ENCODE peak calls at places on chromosome 4, in nine cellular contexts. One of them, this sample, is unnamed.

GRCh38 chr4:185811509-185812364 is at the start of gene SORBS2:
- DNase-seq in PC-3: peak; percentile 54
- DNase-seq in K562: no peak
- DNase-seq in adipocyte: no peak
- DNase-seq in GM23248: peak; percentile 6
- DNase-seq in endodermal cell: no peak
- DNase-seq in HCT116: no peak
- DNase-seq in endothelial cell of umbilical vein: no peak
- DNase-seq in IMR-90: peak; percentile 25
- DNase-seq in this sample: peak; percentile 84

GRCh38 chr4:117137143-117137542 is 51.8 kb upstream of the TRAM1L1 start:
- DNase-seq in PC-3: peak; percentile 81
- DNase-seq in K562: no peak
- DNase-seq in adipocyte: peak; percentile 63
- DNase-seq in GM23248: peak; percentile 81
- DNase-seq in endodermal cell: no peak
- DNase-seq in HCT116: peak; percentile 50
- DNase-seq in endothelial cell of umbilical vein: peak; percentile 15
- DNase-seq in IMR-90: peak; percentile 97
- DNase-seq in this sample: no peak

GRCh38 chr4:152106781-152107321 is 346.0 kb upstream of the GATB start:
- DNase-seq in PC-3: peak; percentile 85
- DNase-seq in K562: no peak
- DNase-seq in adipocyte: no peak
- DNase-seq in GM23248: peak; percentile 33
- DNase-seq in endodermal cell: no peak
- DNase-seq in HCT116: no peak
- DNase-seq in endothelial cell of umbilical vein: no peak
- DNase-seq in IMR-90: no peak
- DNase-seq in this sample: no peak

GRCh38 chr4:21543514-21543913 is 405.1 kb downstream of the KCNIP4 start:
- DNase-seq in PC-3: no peak
- DNase-seq in K562: no peak
- DNase-seq in adipocyte: no peak
- DNase-seq in GM23248: no peak
- DNase-seq in endodermal cell: no peak
- DNase-seq in HCT116: no peak
- DNase-seq in endothelial cell of umbilical vein: no peak
- DNase-seq in IMR-90: no peak
- DNase-seq in this sample: no peak

GRCh38 chr4:150579591-150580234 is 2.2 kb upstream of the MAB21L2 start:
- DNase-seq in PC-3: no peak
- DNase-seq in K562: no peak
- DNase-seq in adipocyte: peak; percentile 75
- DNase-seq in GM23248: peak; percentile 66
- DNase-seq in endodermal cell: peak; percentile 79
- DNase-seq in HCT116: no peak
- DNase-seq in endothelial cell of umbilical vein: no peak
- DNase-seq in IMR-90: peak; percentile 43
- DNase-seq in this sample: peak; percentile 73

GRCh38 chr4:117968606-117969005 is 65.7 kb upstream of the NDST3 start:
- DNase-seq in PC-3: no peak
- DNase-seq in K562: no peak
- DNase-seq in adipocyte: no peak
- DNase-seq in GM23248: no peak
- DNase-seq in endodermal cell: no peak
- DNase-seq in HCT116: no peak
- DNase-seq in endothelial cell of umbilical vein: no peak
- DNase-seq in IMR-90: no peak
- DNase-seq in this sample: no peak

GRCh38 chr4:3409571-3410091 is 32.1 kb upstream of the HGFAC start:
- DNase-seq in PC-3: no peak
- DNase-seq in K562: no peak
- DNase-seq in adipocyte: no peak
- DNase-seq in GM23248: no peak
- DNase-seq in endodermal cell: peak; percentile 46
- DNase-seq in HCT116: no peak
- DNase-seq in endothelial cell of umbilical vein: no peak
- DNase-seq in IMR-90: no peak
- DNase-seq in this sample: peak; percentile 62

GRCh38 chr4:38672247-38673071 is 8.5 kb downstream of the KLF3 start:
- DNase-seq in PC-3: no peak
- DNase-seq in K562: peak; percentile 60
- DNase-seq in adipocyte: no peak
- DNase-seq in GM23248: no peak
- DNase-seq in endodermal cell: peak; percentile 80
- DNase-seq in HCT116: no peak
- DNase-seq in endothelial cell of umbilical vein: no peak
- DNase-seq in IMR-90: no peak
- DNase-seq in this sample: no peak

GRCh38 chr4:41580007-41580406 is 42.0 kb downstream of the LIMCH1 start:
- DNase-seq in PC-3: no peak
- DNase-seq in K562: no peak
- DNase-seq in adipocyte: no peak
- DNase-seq in GM23248: no peak
- DNase-seq in endodermal cell: no peak
- DNase-seq in HCT116: no peak
- DNase-seq in endothelial cell of umbilical vein: no peak
- DNase-seq in IMR-90: no peak
- DNase-seq in this sample: no peak

GRCh38 chr4:82864336-82865001 is 26.5 kb downstream of the SEC31A start:
- DNase-seq in PC-3: no peak
- DNase-seq in K562: no peak
- DNase-seq in adipocyte: no peak
- DNase-seq in GM23248: peak; percentile 39
- DNase-seq in endodermal cell: no peak
- DNase-seq in HCT116: no peak
- DNase-seq in endothelial cell of umbilical vein: no peak
- DNase-seq in IMR-90: no peak
- DNase-seq in this sample: no peak

GRCh38 chr4:53905935-53906377 is 158.4 kb downstream of the CHIC2 start:
- DNase-seq in PC-3: peak; percentile 64
- DNase-seq in K562: no peak
- DNase-seq in adipocyte: peak; percentile 79
- DNase-seq in GM23248: peak; percentile 73
- DNase-seq in endodermal cell: peak; percentile 82
- DNase-seq in HCT116: no peak
- DNase-seq in endothelial cell of umbilical vein: no peak
- DNase-seq in IMR-90: peak; percentile 78
- DNase-seq in this sample: no peak

GRCh38 chr4:80540785-80541469 is 205.4 kb downstream of the CFAP299 start:
- DNase-seq in PC-3: no peak
- DNase-seq in K562: no peak
- DNase-seq in adipocyte: peak; percentile 29
- DNase-seq in GM23248: peak; percentile 5
- DNase-seq in endodermal cell: no peak
- DNase-seq in HCT116: no peak
- DNase-seq in endothelial cell of umbilical vein: no peak
- DNase-seq in IMR-90: peak; percentile 55
- DNase-seq in this sample: no peak

DNA sequence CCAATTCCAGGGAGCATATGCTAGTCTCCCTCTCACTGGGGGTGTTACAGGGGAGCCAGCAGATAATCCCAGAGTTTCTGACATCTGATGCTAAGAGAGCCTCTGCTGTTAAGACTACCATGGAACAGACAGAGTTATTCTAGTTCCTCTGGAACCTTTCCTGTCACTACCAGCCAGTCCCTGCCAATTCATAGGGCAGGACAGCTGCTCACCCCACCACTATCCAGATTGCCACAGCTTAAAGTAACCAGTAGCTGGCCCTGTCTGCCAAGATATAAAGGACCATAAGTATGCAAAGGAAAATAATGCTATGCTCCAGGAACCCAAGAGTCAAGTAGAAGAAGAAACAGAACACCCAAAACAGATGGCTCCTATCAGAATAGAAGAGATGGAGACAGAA is 293.6 kb downstream of the IQCM start:
- DNase-seq in PC-3: no peak
- DNase-seq in K562: no peak
- DNase-seq in adipocyte: no peak
- DNase-seq in GM23248: no peak
- DNase-seq in endodermal cell: no peak
- DNase-seq in HCT116: no peak
- DNase-seq in endothelial cell of umbilical vein: no peak
- DNase-seq in IMR-90: no peak
- DNase-seq in this sample: no peak
- H3K9ac ChIP-seq in PC-3: no peak overlapping the region
- H3K9ac ChIP-seq in K562: no peak overlapping the region
- H3K9ac ChIP-seq in adipocyte: no peak overlapping the region
- H3K9ac ChIP-seq in GM23248: no peak overlapping the region
- H3K9ac ChIP-seq in endodermal cell: no peak overlapping the region
- H3K9ac ChIP-seq in HCT116: no peak overlapping the region
- H3K9ac ChIP-seq in endothelial cell of umbilical vein: no peak overlapping the region
- H3K9ac ChIP-seq in IMR-90: no peak overlapping the region
- H3K9ac ChIP-seq in this sample: no peak overlapping the region

GRCh38 chr4:76429636-76430035 is 5.4 kb upstream of the SHROOM3 start:
- DNase-seq in PC-3: no peak
- DNase-seq in K562: no peak
- DNase-seq in adipocyte: no peak
- DNase-seq in GM23248: no peak
- DNase-seq in endodermal cell: no peak
- DNase-seq in HCT116: no peak
- DNase-seq in endothelial cell of umbilical vein: no peak
- DNase-seq in IMR-90: no peak
- DNase-seq in this sample: no peak

GRCh38 chr4:76435689-76436176 is 704 bp downstream of the SHROOM3 start:
- DNase-seq in PC-3: no peak
- DNase-seq in K562: no peak
- DNase-seq in adipocyte: peak; percentile 24
- DNase-seq in GM23248: peak; percentile 30
- DNase-seq in endodermal cell: no peak
- DNase-seq in HCT116: no peak
- DNase-seq in endothelial cell of umbilical vein: no peak
- DNase-seq in IMR-90: no peak
- DNase-seq in this sample: no peak

GRCh38 chr4:76439491-76439890 is 4.5 kb downstream of the SHROOM3 start:
- DNase-seq in PC-3: no peak
- DNase-seq in K562: no peak
- DNase-seq in adipocyte: no peak
- DNase-seq in GM23248: no peak
- DNase-seq in endodermal cell: no peak
- DNase-seq in HCT116: no peak
- DNase-seq in endothelial cell of umbilical vein: no peak
- DNase-seq in IMR-90: no peak
- DNase-seq in this sample: no peak

GRCh38 chr4:76430519-76431388 is 4.3 kb upstream of the SHROOM3 start:
- DNase-seq in PC-3: peak; percentile 71
- DNase-seq in K562: no peak
- DNase-seq in adipocyte: peak; percentile 80
- DNase-seq in GM23248: peak; percentile 63
- DNase-seq in endodermal cell: peak; percentile 61
- DNase-seq in HCT116: peak; percentile 50
- DNase-seq in endothelial cell of umbilical vein: peak; percentile 61
- DNase-seq in IMR-90: peak; percentile 60
- DNase-seq in this sample: no peak

DNA sequence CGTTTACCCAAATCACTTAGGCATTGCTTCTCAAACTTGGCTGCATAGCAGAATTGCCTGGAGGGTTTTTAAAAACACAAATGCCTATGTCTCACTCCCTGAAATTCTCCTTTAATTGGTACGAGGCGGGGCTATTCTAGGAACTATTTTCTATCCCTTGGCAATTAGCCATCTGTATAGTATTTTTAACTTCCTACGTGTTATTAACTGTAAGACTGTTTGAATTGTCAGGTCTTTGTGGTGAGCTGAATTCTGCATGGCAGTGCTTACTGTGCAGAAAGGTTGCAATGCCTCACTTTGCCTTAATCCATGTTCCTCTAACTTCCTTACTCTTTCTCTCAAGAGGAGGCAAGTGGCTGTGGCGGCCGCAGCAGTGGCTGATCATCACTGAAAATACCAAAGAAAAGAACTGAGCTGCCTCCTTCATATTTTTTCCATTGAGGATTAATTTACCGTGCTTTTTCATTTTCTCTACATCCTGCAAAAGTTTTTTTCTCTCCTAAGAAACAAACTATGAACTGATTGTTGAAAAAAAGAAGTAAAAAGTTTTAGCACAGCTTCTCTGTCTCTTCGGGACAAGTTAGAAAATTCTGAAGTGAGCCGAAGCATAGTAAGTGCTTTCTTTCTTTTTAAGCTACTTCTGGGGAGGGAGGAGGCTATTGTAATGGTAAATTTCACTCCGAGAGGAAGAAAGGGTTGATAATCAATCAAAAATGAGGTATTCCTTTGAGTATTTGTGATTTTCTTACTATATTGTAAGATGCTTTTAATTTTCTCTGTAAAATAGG is at the start of gene SHROOM3:
- DNase-seq in PC-3: peak; percentile 35
- DNase-seq in K562: no peak
- DNase-seq in adipocyte: peak; percentile 45
- DNase-seq in GM23248: peak; percentile 54
- DNase-seq in endodermal cell: peak; percentile 64
- DNase-seq in HCT116: no peak
- DNase-seq in endothelial cell of umbilical vein: no peak
- DNase-seq in IMR-90: no peak
- DNase-seq in this sample: no peak
- H3K9ac ChIP-seq in PC-3: no peak within 1 kb of the TSS
- H3K9ac ChIP-seq in K562: no peak within 1 kb of the TSS
- H3K9ac ChIP-seq in adipocyte: peak within 1 kb of the TSS; percentile 32
- H3K9ac ChIP-seq in GM23248: peak within 1 kb of the TSS; percentile 54
- H3K9ac ChIP-seq in endodermal cell: peak within 1 kb of the TSS; percentile 28
- H3K9ac ChIP-seq in HCT116: no peak within 1 kb of the TSS
- H3K9ac ChIP-seq in endothelial cell of umbilical vein: no peak within 1 kb of the TSS
- H3K9ac ChIP-seq in IMR-90: no peak within 1 kb of the TSS
- H3K9ac ChIP-seq in this sample: no peak within 1 kb of the TSS

DNA sequence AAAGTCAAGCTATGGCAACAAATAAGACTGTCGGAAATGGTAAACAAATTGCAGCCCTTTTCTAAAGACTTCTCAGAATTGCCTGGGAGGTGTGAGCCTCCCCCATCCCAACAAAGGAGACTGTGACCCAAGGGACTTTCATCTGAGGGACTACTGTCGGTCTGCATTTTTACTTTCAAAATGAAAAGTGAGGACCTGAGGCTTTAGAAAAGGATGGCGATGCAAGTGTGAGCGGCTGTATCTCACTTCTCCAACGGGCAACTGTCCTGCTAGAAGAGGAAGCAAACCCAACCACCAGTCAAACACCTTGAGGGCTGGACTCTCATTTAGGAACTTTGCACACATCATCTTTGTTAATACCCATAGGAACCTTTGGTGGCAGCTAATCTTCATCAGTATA is 62.6 kb upstream of the CLNK start:
- DNase-seq in PC-3: no peak
- DNase-seq in K562: no peak
- DNase-seq in adipocyte: no peak
- DNase-seq in GM23248: no peak
- DNase-seq in endodermal cell: no peak
- DNase-seq in HCT116: no peak
- DNase-seq in endothelial cell of umbilical vein: no peak
- DNase-seq in IMR-90: no peak
- DNase-seq in this sample: no peak
- H3K9ac ChIP-seq in PC-3: no peak overlapping the region
- H3K9ac ChIP-seq in K562: no peak overlapping the region
- H3K9ac ChIP-seq in adipocyte: no peak overlapping the region
- H3K9ac ChIP-seq in GM23248: no peak overlapping the region
- H3K9ac ChIP-seq in endodermal cell: no peak overlapping the region
- H3K9ac ChIP-seq in HCT116: no peak overlapping the region
- H3K9ac ChIP-seq in endothelial cell of umbilical vein: no peak overlapping the region
- H3K9ac ChIP-seq in IMR-90: no peak overlapping the region
- H3K9ac ChIP-seq in this sample: no peak overlapping the region

GRCh38 chr4:8594097-8595038 is 1.8 kb downstream of the CPZ start:
- DNase-seq in PC-3: peak; percentile 81
- DNase-seq in K562: peak; percentile 94
- DNase-seq in adipocyte: peak; percentile 94
- DNase-seq in GM23248: peak; percentile 86
- DNase-seq in endodermal cell: peak; percentile 89
- DNase-seq in HCT116: peak; percentile 64
- DNase-seq in endothelial cell of umbilical vein: peak; percentile 53
- DNase-seq in IMR-90: peak; percentile 72
- DNase-seq in this sample: peak; percentile 55
- H3K9ac ChIP-seq in PC-3: no peak overlapping the region
- H3K9ac ChIP-seq in K562: no peak overlapping the region
- H3K9ac ChIP-seq in adipocyte: peak overlapping the region; percentile 77
- H3K9ac ChIP-seq in GM23248: no peak overlapping the region
- H3K9ac ChIP-seq in endodermal cell: no peak overlapping the region
- H3K9ac ChIP-seq in HCT116: no peak overlapping the region
- H3K9ac ChIP-seq in endothelial cell of umbilical vein: no peak overlapping the region
- H3K9ac ChIP-seq in IMR-90: no peak overlapping the region
- H3K9ac ChIP-seq in this sample: no peak overlapping the region

This sample was measured in kidney.